ENCODE peak calls at places on chromosomes 13 and 19, in seven cellular contexts. One of them, this sample, is unnamed.
A peak's percentile ranks its signal among the peaks of the same experiment; 100 is the strongest.

GRCh38 chr19:17946965-17947784 is 14.4 kb downstream of the CCDC124 start:
- DNase-seq in HFFc6: no peak
- DNase-seq in adipocyte: no peak
- DNase-seq in activated CD4-positive, alpha-beta T cell treated with anti-CD3 and anti-CD28 coated beads for 1 hour: no peak
- DNase-seq in AG09319: no peak
- DNase-seq in Peyer's patch: peak; percentile 62
- DNase-seq in EL: no peak
- DNase-seq in this sample: peak; percentile 18

GRCh38 chr13:87954116-87954515 is 282.9 kb downstream of the SLITRK5 start:
- DNase-seq in adipocyte: no peak
- DNase-seq in EL: peak; percentile 0
- DNase-seq in Peyer's patch: no peak
- DNase-seq in AG09319: no peak
- DNase-seq in HFFc6: no peak
- DNase-seq in activated CD4-positive, alpha-beta T cell treated with anti-CD3 and anti-CD28 coated beads for 1 hour: no peak
- DNase-seq in this sample: peak; percentile 9

GRCh38 chr19:55070755-55071502 is 4.7 kb upstream of the EPS8L1 start:
- DNase-seq in AG09319: no peak
- DNase-seq in activated CD4-positive, alpha-beta T cell treated with anti-CD3 and anti-CD28 coated beads for 1 hour: no peak
- DNase-seq in EL: peak; percentile 80
- DNase-seq in HFFc6: peak; percentile 57
- DNase-seq in Peyer's patch: peak; percentile 85
- DNase-seq in adipocyte: peak; percentile 22
- DNase-seq in this sample: peak; percentile 84

GRCh38 chr19:51637362-51637978 is 7.3 kb upstream of the SIGLEC5 start:
- DNase-seq in Peyer's patch: no peak
- DNase-seq in activated CD4-positive, alpha-beta T cell treated with anti-CD3 and anti-CD28 coated beads for 1 hour: no peak
- DNase-seq in EL: no peak
- DNase-seq in AG09319: no peak
- DNase-seq in HFFc6: no peak
- DNase-seq in adipocyte: no peak
- DNase-seq in this sample: peak; percentile 41

GRCh38 chr19:3098141-3098514 is 4.0 kb downstream of the GNA11 start:
- DNase-seq in EL: no peak
- DNase-seq in activated CD4-positive, alpha-beta T cell treated with anti-CD3 and anti-CD28 coated beads for 1 hour: no peak
- DNase-seq in adipocyte: no peak
- DNase-seq in HFFc6: no peak
- DNase-seq in AG09319: no peak
- DNase-seq in Peyer's patch: no peak
- DNase-seq in this sample: no peak

GRCh38 chr19:18300930-18301717 is 19.7 kb upstream of the JUND start:
- DNase-seq in AG09319: no peak
- DNase-seq in activated CD4-positive, alpha-beta T cell treated with anti-CD3 and anti-CD28 coated beads for 1 hour: no peak
- DNase-seq in Peyer's patch: peak; percentile 87
- DNase-seq in EL: peak; percentile 79
- DNase-seq in HFFc6: peak; percentile 81
- DNase-seq in adipocyte: peak; percentile 72
- DNase-seq in this sample: peak; percentile 72

GRCh38 chr19:13718733-13719132 is 45.6 kb upstream of the MRI1 start:
- DNase-seq in Peyer's patch: peak; percentile 49
- DNase-seq in adipocyte: peak; percentile 55
- DNase-seq in HFFc6: no peak
- DNase-seq in activated CD4-positive, alpha-beta T cell treated with anti-CD3 and anti-CD28 coated beads for 1 hour: no peak
- DNase-seq in EL: peak; percentile 77
- DNase-seq in AG09319: peak; percentile 70
- DNase-seq in this sample: peak; percentile 76

GRCh38 chr13:110187501-110188161 is 119.3 kb downstream of the COL4A1 start:
- DNase-seq in adipocyte: peak; percentile 46
- DNase-seq in Peyer's patch: no peak
- DNase-seq in EL: peak; percentile 59
- DNase-seq in HFFc6: peak; percentile 60
- DNase-seq in AG09319: no peak
- DNase-seq in activated CD4-positive, alpha-beta T cell treated with anti-CD3 and anti-CD28 coated beads for 1 hour: no peak
- DNase-seq in this sample: peak; percentile 57

GRCh38 chr13:35857769-35858168 is 273.4 kb downstream of the DCLK1 start:
- DNase-seq in EL: peak; percentile 66
- DNase-seq in activated CD4-positive, alpha-beta T cell treated with anti-CD3 and anti-CD28 coated beads for 1 hour: no peak
- DNase-seq in HFFc6: no peak
- DNase-seq in Peyer's patch: no peak
- DNase-seq in AG09319: no peak
- DNase-seq in adipocyte: peak; percentile 66
- DNase-seq in this sample: no peak

GRCh38 chr19:51811344-51811743 is 16.4 kb downstream of the FPR3 start:
- DNase-seq in AG09319: no peak
- DNase-seq in activated CD4-positive, alpha-beta T cell treated with anti-CD3 and anti-CD28 coated beads for 1 hour: no peak
- DNase-seq in EL: no peak
- DNase-seq in Peyer's patch: peak; percentile 54
- DNase-seq in HFFc6: no peak
- DNase-seq in adipocyte: no peak
- DNase-seq in this sample: no peak

GRCh38 chr19:12092065-12092867 is 27.7 kb downstream of the ZNF844 start:
- DNase-seq in AG09319: peak; percentile 70
- DNase-seq in HFFc6: peak; percentile 84
- DNase-seq in Peyer's patch: peak; percentile 79
- DNase-seq in activated CD4-positive, alpha-beta T cell treated with anti-CD3 and anti-CD28 coated beads for 1 hour: peak; percentile 28
- DNase-seq in adipocyte: peak; percentile 94
- DNase-seq in EL: peak; percentile 94
- DNase-seq in this sample: no peak

GRCh38 chr13:30898070-30898469 is 8.0 kb upstream of the MEDAG start:
- DNase-seq in AG09319: no peak
- DNase-seq in activated CD4-positive, alpha-beta T cell treated with anti-CD3 and anti-CD28 coated beads for 1 hour: no peak
- DNase-seq in HFFc6: no peak
- DNase-seq in EL: no peak
- DNase-seq in adipocyte: no peak
- DNase-seq in Peyer's patch: no peak
- DNase-seq in this sample: no peak

GRCh38 chr13:100363351-100363750 is 225.2 kb downstream of the GGACT start:
- DNase-seq in Peyer's patch: no peak
- DNase-seq in HFFc6: peak; percentile 19
- DNase-seq in activated CD4-positive, alpha-beta T cell treated with anti-CD3 and anti-CD28 coated beads for 1 hour: no peak
- DNase-seq in adipocyte: peak; percentile 65
- DNase-seq in EL: peak; percentile 72
- DNase-seq in AG09319: no peak
- DNase-seq in this sample: no peak